ENCODE peak calls at places on chromosome 4, in eight cellular contexts. One of them, this sample, is unnamed. For H3K4me1, the result is how much of the 10 kb centered on the place peaks cover.

GRCh38 chr4:165814256-165815010 is 58.6 kb upstream of the TLL1 start:
- DNase-seq in osteoblast: peak
- DNase-seq in Peyer's patch: no peak
- DNase-seq in psoas muscle: no peak
- DNase-seq in cardiac muscle cell: no peak
- DNase-seq in CD4-positive, alpha-beta memory T cell: no peak
- DNase-seq in right lobe of liver: no peak
- DNase-seq in neuronal stem cell: no peak
- DNase-seq in this sample: no peak

GRCh38 chr4:41542526-41543270 is 4.7 kb downstream of the LIMCH1 start:
- DNase-seq in CD4-positive, alpha-beta memory T cell: no peak
- DNase-seq in osteoblast: no peak
- DNase-seq in Peyer's patch: no peak
- DNase-seq in psoas muscle: no peak
- DNase-seq in right lobe of liver: no peak
- DNase-seq in neuronal stem cell: no peak
- DNase-seq in cardiac muscle cell: no peak
- DNase-seq in this sample: no peak

GRCh38 chr4:168751263-168752225 is 254.7 kb downstream of the PALLD start:
- DNase-seq in CD4-positive, alpha-beta memory T cell: no peak
- DNase-seq in right lobe of liver: no peak
- DNase-seq in psoas muscle: no peak
- DNase-seq in osteoblast: peak
- DNase-seq in neuronal stem cell: no peak
- DNase-seq in cardiac muscle cell: no peak
- DNase-seq in Peyer's patch: no peak
- DNase-seq in this sample: no peak

GRCh38 chr4:176413171-176413570 is 93.4 kb downstream of the SPCS3 start:
- DNase-seq in CD4-positive, alpha-beta memory T cell: no peak
- DNase-seq in psoas muscle: no peak
- DNase-seq in cardiac muscle cell: no peak
- DNase-seq in Peyer's patch: no peak
- DNase-seq in right lobe of liver: no peak
- DNase-seq in neuronal stem cell: no peak
- DNase-seq in osteoblast: no peak
- DNase-seq in this sample: no peak

GRCh38 chr4:169333265-169333664 is 62.5 kb upstream of the SH3RF1 start:
- DNase-seq in Peyer's patch: no peak
- DNase-seq in CD4-positive, alpha-beta memory T cell: no peak
- DNase-seq in cardiac muscle cell: no peak
- DNase-seq in neuronal stem cell: no peak
- DNase-seq in osteoblast: no peak
- DNase-seq in psoas muscle: no peak
- DNase-seq in right lobe of liver: peak
- DNase-seq in this sample: no peak

GRCh38 chr4:153651961-153652784 is 31.9 kb upstream of the TLR2 start:
- DNase-seq in Peyer's patch: no peak
- DNase-seq in neuronal stem cell: no peak
- DNase-seq in CD4-positive, alpha-beta memory T cell: no peak
- DNase-seq in psoas muscle: no peak
- DNase-seq in cardiac muscle cell: no peak
- DNase-seq in osteoblast: no peak
- DNase-seq in right lobe of liver: no peak
- DNase-seq in this sample: peak

GRCh38 chr4:47466061-47466785 is 2.7 kb upstream of the COMMD8 start:
- DNase-seq in Peyer's patch: no peak
- DNase-seq in CD4-positive, alpha-beta memory T cell: no peak
- DNase-seq in right lobe of liver: no peak
- DNase-seq in cardiac muscle cell: no peak
- DNase-seq in osteoblast: no peak
- DNase-seq in psoas muscle: no peak
- DNase-seq in neuronal stem cell: no peak
- DNase-seq in this sample: no peak

GRCh38 chr4:117093581-117093980 is 8.2 kb upstream of the TRAM1L1 start:
- DNase-seq in right lobe of liver: no peak
- DNase-seq in neuronal stem cell: no peak
- DNase-seq in CD4-positive, alpha-beta memory T cell: no peak
- DNase-seq in psoas muscle: no peak
- DNase-seq in cardiac muscle cell: no peak
- DNase-seq in Peyer's patch: no peak
- DNase-seq in osteoblast: peak
- DNase-seq in this sample: no peak

GRCh38 chr4:129604632-129605031 is 508.7 kb downstream of the C4orf33 start:
- DNase-seq in psoas muscle: no peak
- DNase-seq in cardiac muscle cell: no peak
- DNase-seq in right lobe of liver: no peak
- DNase-seq in Peyer's patch: no peak
- DNase-seq in neuronal stem cell: no peak
- DNase-seq in osteoblast: no peak
- DNase-seq in CD4-positive, alpha-beta memory T cell: no peak
- DNase-seq in this sample: no peak

GRCh38 chr4:172982151-172982590 is 186.4 kb upstream of the GALNT7 start:
- DNase-seq in Peyer's patch: no peak
- DNase-seq in psoas muscle: no peak
- DNase-seq in cardiac muscle cell: no peak
- DNase-seq in CD4-positive, alpha-beta memory T cell: no peak
- DNase-seq in osteoblast: peak
- DNase-seq in neuronal stem cell: no peak
- DNase-seq in right lobe of liver: no peak
- DNase-seq in this sample: no peak

GRCh38 chr4:88659061-88659889 is 38.4 kb downstream of the NAP1L5 start:
- DNase-seq in CD4-positive, alpha-beta memory T cell: peak
- DNase-seq in Peyer's patch: peak
- DNase-seq in psoas muscle: no peak
- DNase-seq in cardiac muscle cell: peak
- DNase-seq in osteoblast: peak
- DNase-seq in right lobe of liver: peak
- DNase-seq in neuronal stem cell: peak
- DNase-seq in this sample: peak

GRCh38 chr4:88659890-88660208 is 37.8 kb downstream of the NAP1L5 start:
- DNase-seq in psoas muscle: no peak
- DNase-seq in CD4-positive, alpha-beta memory T cell: no peak
- DNase-seq in osteoblast: no peak
- DNase-seq in Peyer's patch: no peak
- DNase-seq in right lobe of liver: no peak
- DNase-seq in neuronal stem cell: no peak
- DNase-seq in cardiac muscle cell: no peak
- DNase-seq in this sample: no peak

GRCh38 chr4:88660446-88661294 is 37.0 kb downstream of the NAP1L5 start:
- DNase-seq in CD4-positive, alpha-beta memory T cell: no peak
- DNase-seq in Peyer's patch: no peak
- DNase-seq in neuronal stem cell: no peak
- DNase-seq in cardiac muscle cell: no peak
- DNase-seq in psoas muscle: no peak
- DNase-seq in right lobe of liver: peak
- DNase-seq in osteoblast: no peak
- DNase-seq in this sample: no peak

DNA sequence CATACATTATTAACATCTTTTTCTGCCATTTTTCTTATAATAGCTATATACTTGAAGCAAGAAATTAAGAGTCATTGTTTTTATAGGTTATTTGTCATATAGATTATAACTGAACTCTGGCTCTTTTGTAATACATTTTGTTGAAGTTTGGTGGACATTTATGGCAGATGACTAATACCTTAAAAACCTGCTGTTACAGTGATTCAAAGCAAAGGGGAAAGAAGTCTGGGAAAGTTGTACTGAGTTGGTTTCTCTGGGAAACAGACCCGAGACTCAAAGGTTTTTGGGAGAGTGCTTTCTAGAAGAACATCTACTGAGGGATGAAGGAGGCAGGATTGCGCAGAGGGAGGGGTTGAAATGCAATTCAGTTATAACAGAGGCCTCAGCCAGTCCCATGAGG is 35.9 kb downstream of the NAP1L5 start:
- DNase-seq in right lobe of liver: no peak
- DNase-seq in Peyer's patch: no peak
- DNase-seq in psoas muscle: no peak
- DNase-seq in CD4-positive, alpha-beta memory T cell: no peak
- DNase-seq in osteoblast: no peak
- DNase-seq in neuronal stem cell: no peak
- DNase-seq in cardiac muscle cell: no peak
- DNase-seq in this sample: no peak
- H3K4me3 ChIP-seq in right lobe of liver: no peak
- H3K4me3 ChIP-seq in Peyer's patch: no peak
- H3K4me3 ChIP-seq in psoas muscle: no peak
- H3K4me3 ChIP-seq in CD4-positive, alpha-beta memory T cell: no peak
- H3K4me3 ChIP-seq in osteoblast: peak
- H3K4me3 ChIP-seq in neuronal stem cell: no peak
- H3K4me3 ChIP-seq in cardiac muscle cell: no peak
- H3K4me3 ChIP-seq in this sample: no peak

DNA sequence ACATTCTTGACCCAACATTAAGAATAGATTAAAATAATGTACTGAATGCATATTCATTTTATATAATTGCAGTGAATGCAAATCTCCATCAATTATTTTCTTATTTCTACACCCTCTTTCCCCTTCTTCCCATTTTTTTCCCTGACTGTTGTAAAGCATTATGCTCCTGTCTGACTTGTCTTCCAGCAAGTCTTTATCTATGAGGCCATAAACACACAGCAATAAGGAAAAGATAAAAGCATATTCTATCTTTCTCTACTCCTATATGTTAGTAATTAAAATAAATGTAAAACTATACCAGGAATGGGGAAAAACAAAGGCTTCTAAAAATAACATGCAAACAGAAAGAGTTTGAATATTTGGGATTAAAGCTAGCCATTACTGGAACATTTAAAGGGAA is 471.6 kb upstream of the HS3ST1 start:
- DNase-seq in cardiac muscle cell: no peak
- DNase-seq in right lobe of liver: no peak
- DNase-seq in CD4-positive, alpha-beta memory T cell: no peak
- DNase-seq in osteoblast: no peak
- DNase-seq in psoas muscle: no peak
- DNase-seq in neuronal stem cell: no peak
- DNase-seq in Peyer's patch: no peak
- DNase-seq in this sample: no peak
- H3K4me1 ChIP-seq in cardiac muscle cell: under half
- H3K4me1 ChIP-seq in right lobe of liver: under half
- H3K4me1 ChIP-seq in CD4-positive, alpha-beta memory T cell: under half
- H3K4me1 ChIP-seq in osteoblast: under half
- H3K4me1 ChIP-seq in psoas muscle: under half
- H3K4me1 ChIP-seq in neuronal stem cell: under half
- H3K4me1 ChIP-seq in Peyer's patch: under half
- H3K4me1 ChIP-seq in this sample: under half

DNA sequence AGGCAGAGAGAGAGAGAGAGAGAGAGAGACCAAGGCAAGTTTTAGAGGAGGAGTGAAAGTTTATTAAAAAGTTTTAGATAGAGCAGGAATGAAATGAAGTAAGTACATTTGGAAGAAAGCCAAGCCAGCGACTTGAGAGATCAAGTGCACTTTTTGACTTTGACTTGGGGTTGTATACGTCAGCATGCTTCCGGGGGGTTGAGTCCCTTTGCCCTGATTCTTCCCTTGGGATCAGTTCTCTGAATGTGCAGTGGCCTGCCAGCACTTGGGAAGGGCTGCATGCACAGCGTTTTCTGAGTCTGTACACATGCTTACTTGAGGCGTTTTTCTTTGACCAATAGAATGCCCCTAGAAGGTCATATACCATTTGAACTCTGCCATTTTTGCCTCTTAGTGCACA is 400.5 kb downstream of the PDGFC start:
- DNase-seq in osteoblast: peak
- DNase-seq in right lobe of liver: no peak
- DNase-seq in cardiac muscle cell: peak
- DNase-seq in psoas muscle: no peak
- DNase-seq in Peyer's patch: no peak
- DNase-seq in CD4-positive, alpha-beta memory T cell: no peak
- DNase-seq in neuronal stem cell: no peak
- DNase-seq in this sample: no peak
- H3K4me3 ChIP-seq in osteoblast: no peak
- H3K4me3 ChIP-seq in right lobe of liver: no peak
- H3K4me3 ChIP-seq in cardiac muscle cell: no peak
- H3K4me3 ChIP-seq in psoas muscle: no peak
- H3K4me3 ChIP-seq in Peyer's patch: no peak
- H3K4me3 ChIP-seq in CD4-positive, alpha-beta memory T cell: no peak
- H3K4me3 ChIP-seq in neuronal stem cell: no peak
- H3K4me3 ChIP-seq in this sample: no peak

GRCh38 chr4:137421796-137422195 is 110.5 kb downstream of the PCDH18 start:
- DNase-seq in psoas muscle: no peak
- DNase-seq in CD4-positive, alpha-beta memory T cell: no peak
- DNase-seq in right lobe of liver: no peak
- DNase-seq in osteoblast: peak
- DNase-seq in Peyer's patch: no peak
- DNase-seq in neuronal stem cell: no peak
- DNase-seq in cardiac muscle cell: no peak
- DNase-seq in this sample: no peak
- H3K4me1 ChIP-seq in psoas muscle: under half
- H3K4me1 ChIP-seq in CD4-positive, alpha-beta memory T cell: under half
- H3K4me1 ChIP-seq in right lobe of liver: under half
- H3K4me1 ChIP-seq in osteoblast: under half
- H3K4me1 ChIP-seq in Peyer's patch: under half
- H3K4me1 ChIP-seq in neuronal stem cell: under half
- H3K4me1 ChIP-seq in cardiac muscle cell: under half
- H3K4me1 ChIP-seq in this sample: under half

This sample was measured in right cardiac atrium.